ENCODE peak calls at places on chromosomes 12 and 14, in six cellular contexts. One of them, this sample, is unnamed.

GRCh38 chr14:52313903-52314481 is at the start of gene PTGER2:
- DNase-seq in astrocyte of the spinal cord: peak
- DNase-seq in suprapubic skin: peak
- DNase-seq in OCI-LY7: no peak
- DNase-seq in lower leg skin: peak
- DNase-seq in body of pancreas: peak
- DNase-seq in this sample: peak

GRCh38 chr14:90903101-90903500 is 86.9 kb upstream of the TTC7B start:
- DNase-seq in OCI-LY7: peak
- DNase-seq in astrocyte of the spinal cord: peak
- DNase-seq in body of pancreas: peak
- DNase-seq in suprapubic skin: no peak
- DNase-seq in lower leg skin: peak
- DNase-seq in this sample: peak

GRCh38 chr14:25006961-25007795 is 42.8 kb downstream of the STXBP6 start:
- DNase-seq in OCI-LY7: no peak
- DNase-seq in suprapubic skin: no peak
- DNase-seq in body of pancreas: no peak
- DNase-seq in astrocyte of the spinal cord: peak
- DNase-seq in lower leg skin: no peak
- DNase-seq in this sample: peak

GRCh38 chr12:105986779-105987686 is 151.7 kb downstream of the NUAK1 start:
- DNase-seq in body of pancreas: no peak
- DNase-seq in lower leg skin: no peak
- DNase-seq in OCI-LY7: no peak
- DNase-seq in suprapubic skin: no peak
- DNase-seq in astrocyte of the spinal cord: peak
- DNase-seq in this sample: peak

GRCh38 chr12:31853977-31854376 is 105.2 kb upstream of the RESF1 start:
- DNase-seq in astrocyte of the spinal cord: no peak
- DNase-seq in suprapubic skin: no peak
- DNase-seq in OCI-LY7: no peak
- DNase-seq in body of pancreas: no peak
- DNase-seq in lower leg skin: no peak
- DNase-seq in this sample: peak

GRCh38 chr12:66403746-66404145 is 101.5 kb downstream of the HELB start:
- DNase-seq in lower leg skin: peak
- DNase-seq in astrocyte of the spinal cord: no peak
- DNase-seq in body of pancreas: no peak
- DNase-seq in suprapubic skin: no peak
- DNase-seq in OCI-LY7: peak
- DNase-seq in this sample: no peak

GRCh38 chr12:86774841-86775386 is 518.7 kb upstream of the MGAT4C start:
- DNase-seq in body of pancreas: no peak
- DNase-seq in lower leg skin: no peak
- DNase-seq in astrocyte of the spinal cord: peak
- DNase-seq in OCI-LY7: no peak
- DNase-seq in suprapubic skin: no peak
- DNase-seq in this sample: peak

GRCh38 chr14:50397461-50398196 is 948 bp upstream of the CDKL1 start:
- DNase-seq in OCI-LY7: no peak
- DNase-seq in lower leg skin: no peak
- DNase-seq in astrocyte of the spinal cord: peak
- DNase-seq in body of pancreas: peak
- DNase-seq in suprapubic skin: no peak
- DNase-seq in this sample: peak

GRCh38 chr14:64879635-64880381 is at the start of gene SPTB:
- DNase-seq in lower leg skin: peak
- DNase-seq in suprapubic skin: peak
- DNase-seq in astrocyte of the spinal cord: no peak
- DNase-seq in body of pancreas: peak
- DNase-seq in OCI-LY7: no peak
- DNase-seq in this sample: no peak

GRCh38 chr12:14811486-14811885 is 2.5 kb downstream of the SMCO3 start:
- DNase-seq in lower leg skin: no peak
- DNase-seq in body of pancreas: no peak
- DNase-seq in astrocyte of the spinal cord: no peak
- DNase-seq in suprapubic skin: no peak
- DNase-seq in OCI-LY7: no peak
- DNase-seq in this sample: no peak

GRCh38 chr12:104514127-104514810 is 57.5 kb downstream of the CHST11 start:
- DNase-seq in lower leg skin: no peak
- DNase-seq in astrocyte of the spinal cord: no peak
- DNase-seq in body of pancreas: no peak
- DNase-seq in OCI-LY7: no peak
- DNase-seq in suprapubic skin: no peak
- DNase-seq in this sample: no peak

GRCh38 chr14:52153939-52154338 is 85.1 kb upstream of the NID2 start:
- DNase-seq in astrocyte of the spinal cord: no peak
- DNase-seq in lower leg skin: no peak
- DNase-seq in OCI-LY7: no peak
- DNase-seq in suprapubic skin: no peak
- DNase-seq in body of pancreas: no peak
- DNase-seq in this sample: no peak

GRCh38 chr14:99246536-99247083 is 25.4 kb downstream of the BCL11B start:
- DNase-seq in astrocyte of the spinal cord: no peak
- DNase-seq in OCI-LY7: no peak
- DNase-seq in suprapubic skin: peak
- DNase-seq in body of pancreas: no peak
- DNase-seq in lower leg skin: no peak
- DNase-seq in this sample: no peak

GRCh38 chr14:101851716-101852395 is 90.3 kb downstream of the PPP2R5C start:
- DNase-seq in suprapubic skin: no peak
- DNase-seq in body of pancreas: no peak
- DNase-seq in OCI-LY7: no peak
- DNase-seq in astrocyte of the spinal cord: no peak
- DNase-seq in lower leg skin: no peak
- DNase-seq in this sample: no peak

GRCh38 chr12:102687523-102687922 is 207.2 kb upstream of the IGF1 start:
- DNase-seq in body of pancreas: no peak
- DNase-seq in astrocyte of the spinal cord: no peak
- DNase-seq in lower leg skin: no peak
- DNase-seq in OCI-LY7: no peak
- DNase-seq in suprapubic skin: no peak
- DNase-seq in this sample: no peak

GRCh38 chr12:93813181-93813580 is 136.0 kb downstream of the CRADD start:
- DNase-seq in OCI-LY7: no peak
- DNase-seq in suprapubic skin: no peak
- DNase-seq in lower leg skin: no peak
- DNase-seq in astrocyte of the spinal cord: no peak
- DNase-seq in body of pancreas: no peak
- DNase-seq in this sample: peak

GRCh38 chr12:24562761-24563392 is 386.0 kb downstream of the BCAT1 start:
- DNase-seq in body of pancreas: no peak
- DNase-seq in OCI-LY7: no peak
- DNase-seq in suprapubic skin: peak
- DNase-seq in astrocyte of the spinal cord: peak
- DNase-seq in lower leg skin: peak
- DNase-seq in this sample: peak

GRCh38 chr14:23172096-23172495 is 11.4 kb downstream of the SLC7A8 start:
- DNase-seq in OCI-LY7: no peak
- DNase-seq in astrocyte of the spinal cord: no peak
- DNase-seq in lower leg skin: no peak
- DNase-seq in suprapubic skin: no peak
- DNase-seq in body of pancreas: no peak
- DNase-seq in this sample: no peak

GRCh38 chr14:24952851-24953666 is 96.9 kb downstream of the STXBP6 start:
- DNase-seq in lower leg skin: no peak
- DNase-seq in body of pancreas: no peak
- DNase-seq in OCI-LY7: no peak
- DNase-seq in astrocyte of the spinal cord: no peak
- DNase-seq in suprapubic skin: no peak
- DNase-seq in this sample: no peak

GRCh38 chr12:108671110-108671509 is 37.4 kb upstream of the SELPLG start:
- DNase-seq in suprapubic skin: no peak
- DNase-seq in lower leg skin: no peak
- DNase-seq in OCI-LY7: no peak
- DNase-seq in body of pancreas: no peak
- DNase-seq in astrocyte of the spinal cord: no peak
- DNase-seq in this sample: no peak

GRCh38 chr14:92744198-92744597 is 4.2 kb downstream of the LGMN start:
- DNase-seq in suprapubic skin: no peak
- DNase-seq in body of pancreas: no peak
- DNase-seq in astrocyte of the spinal cord: no peak
- DNase-seq in lower leg skin: no peak
- DNase-seq in OCI-LY7: no peak
- DNase-seq in this sample: no peak

GRCh38 chr12:25800101-25800500 is 158.4 kb upstream of the RASSF8 start:
- DNase-seq in OCI-LY7: no peak
- DNase-seq in suprapubic skin: no peak
- DNase-seq in body of pancreas: no peak
- DNase-seq in astrocyte of the spinal cord: peak
- DNase-seq in lower leg skin: no peak
- DNase-seq in this sample: no peak

GRCh38 chr12:30823140-30823669 is 68.5 kb upstream of the CAPRIN2 start:
- DNase-seq in suprapubic skin: peak
- DNase-seq in body of pancreas: peak
- DNase-seq in astrocyte of the spinal cord: no peak
- DNase-seq in lower leg skin: no peak
- DNase-seq in OCI-LY7: no peak
- DNase-seq in this sample: peak

GRCh38 chr14:96373538-96373937 is 10.2 kb downstream of the GSKIP start:
- DNase-seq in suprapubic skin: no peak
- DNase-seq in astrocyte of the spinal cord: no peak
- DNase-seq in OCI-LY7: no peak
- DNase-seq in body of pancreas: no peak
- DNase-seq in lower leg skin: no peak
- DNase-seq in this sample: no peak

GRCh38 chr12:78885466-78885865 is 20.9 kb downstream of the SYT1 start:
- DNase-seq in lower leg skin: no peak
- DNase-seq in astrocyte of the spinal cord: no peak
- DNase-seq in body of pancreas: no peak
- DNase-seq in suprapubic skin: no peak
- DNase-seq in OCI-LY7: no peak
- DNase-seq in this sample: no peak

GRCh38 chr14:48096869-48097268 is 421.5 kb upstream of the MDGA2 start:
- DNase-seq in astrocyte of the spinal cord: no peak
- DNase-seq in suprapubic skin: no peak
- DNase-seq in body of pancreas: no peak
- DNase-seq in lower leg skin: no peak
- DNase-seq in OCI-LY7: no peak
- DNase-seq in this sample: no peak

GRCh38 chr12:124928095-124928911 is 13.9 kb upstream of the UBC start:
- DNase-seq in OCI-LY7: no peak
- DNase-seq in suprapubic skin: peak
- DNase-seq in body of pancreas: peak
- DNase-seq in astrocyte of the spinal cord: peak
- DNase-seq in lower leg skin: peak
- DNase-seq in this sample: peak

GRCh38 chr12:103462675-103463074 is 33.1 kb downstream of the C12orf42 start:
- DNase-seq in OCI-LY7: no peak
- DNase-seq in lower leg skin: no peak
- DNase-seq in astrocyte of the spinal cord: no peak
- DNase-seq in suprapubic skin: no peak
- DNase-seq in body of pancreas: no peak
- DNase-seq in this sample: no peak

GRCh38 chr12:82517808-82518207 is 159.5 kb downstream of the METTL25 start:
- DNase-seq in suprapubic skin: no peak
- DNase-seq in body of pancreas: no peak
- DNase-seq in lower leg skin: no peak
- DNase-seq in astrocyte of the spinal cord: no peak
- DNase-seq in OCI-LY7: no peak
- DNase-seq in this sample: no peak

DNA sequence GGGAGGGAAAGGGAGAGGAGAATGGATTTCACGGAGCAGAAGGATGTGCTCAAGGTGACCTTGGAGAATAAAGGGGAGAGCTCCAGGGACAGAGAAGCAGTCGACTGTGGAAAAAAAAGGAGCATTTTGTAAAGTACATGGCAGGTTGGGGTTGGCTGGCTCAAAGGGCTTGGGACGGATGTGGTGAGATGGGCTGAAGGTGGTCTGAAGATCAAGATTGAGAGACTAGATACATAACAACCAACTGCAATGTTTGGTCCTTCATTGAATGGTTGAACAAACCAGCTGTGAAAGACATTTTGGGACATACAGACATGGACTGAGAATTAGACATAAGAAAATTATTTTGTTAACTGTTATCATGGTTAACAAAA is 1.6 kb upstream of the CD63 start:
- DNase-seq in body of pancreas: no peak
- DNase-seq in lower leg skin: no peak
- DNase-seq in suprapubic skin: no peak
- DNase-seq in OCI-LY7: peak
- DNase-seq in astrocyte of the spinal cord: no peak
- DNase-seq in this sample: no peak
- H3K4me3 ChIP-seq in body of pancreas: no peak
- H3K4me3 ChIP-seq in lower leg skin: peak
- H3K4me3 ChIP-seq in suprapubic skin: peak
- H3K4me3 ChIP-seq in OCI-LY7: peak
- H3K4me3 ChIP-seq in astrocyte of the spinal cord: peak
- H3K4me3 ChIP-seq in this sample: peak

DNA sequence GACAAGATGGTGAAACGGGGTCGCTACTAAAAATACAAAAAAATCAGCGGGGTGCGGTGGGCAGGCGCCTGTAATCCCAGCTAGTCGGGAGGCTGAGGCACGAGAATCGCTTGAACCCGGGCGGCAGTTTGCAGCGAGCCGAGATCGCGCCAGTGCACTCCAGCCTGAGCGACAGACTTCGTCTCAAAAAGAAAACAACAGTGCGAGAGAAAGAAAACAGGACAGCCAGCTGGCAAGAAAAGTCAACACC is 633 bp upstream of the RNU4-2 start:
- DNase-seq in astrocyte of the spinal cord: no peak
- DNase-seq in body of pancreas: no peak
- DNase-seq in lower leg skin: peak
- DNase-seq in OCI-LY7: no peak
- DNase-seq in suprapubic skin: no peak
- DNase-seq in this sample: no peak
- TF ChIP-seq CTCF in astrocyte of the spinal cord: no peak
- TF ChIP-seq CTCF in body of pancreas: no peak
- TF ChIP-seq CTCF in lower leg skin: no peak
- TF ChIP-seq CTCF in OCI-LY7: no peak
- TF ChIP-seq CTCF in suprapubic skin: no peak
- TF ChIP-seq CTCF in this sample: no peak

DNA sequence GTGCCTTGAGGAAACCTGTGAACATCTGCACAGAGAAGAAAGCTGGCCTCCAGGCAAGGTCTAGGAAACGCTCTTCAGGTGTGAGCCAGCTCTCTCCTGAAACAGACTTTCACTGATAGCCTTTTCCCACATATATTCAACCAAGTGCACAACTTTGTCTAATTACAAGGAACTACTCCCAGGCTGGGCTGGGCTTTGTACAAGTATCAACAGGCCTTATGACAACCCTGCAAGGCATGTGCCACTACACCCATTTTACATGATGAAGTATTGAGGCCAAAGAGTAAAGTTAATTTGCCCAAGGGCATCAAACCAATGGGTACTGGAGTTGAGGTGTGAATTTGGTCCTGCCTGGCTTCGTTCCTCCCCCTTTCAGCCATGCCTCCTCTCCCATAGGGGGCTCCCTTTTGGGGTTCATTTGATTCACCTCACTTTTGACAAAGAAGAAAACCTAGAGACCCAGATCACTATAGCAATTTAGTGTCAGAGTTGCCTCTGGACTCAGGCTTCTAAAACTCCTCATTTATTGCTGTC is 2.1 kb downstream of the CSRP2 start:
- DNase-seq in body of pancreas: no peak
- DNase-seq in OCI-LY7: no peak
- DNase-seq in lower leg skin: no peak
- DNase-seq in astrocyte of the spinal cord: no peak
- DNase-seq in suprapubic skin: no peak
- DNase-seq in this sample: no peak
- H3K4me3 ChIP-seq in body of pancreas: no peak
- H3K4me3 ChIP-seq in OCI-LY7: no peak
- H3K4me3 ChIP-seq in lower leg skin: no peak
- H3K4me3 ChIP-seq in astrocyte of the spinal cord: no peak
- H3K4me3 ChIP-seq in suprapubic skin: no peak
- H3K4me3 ChIP-seq in this sample: no peak

GRCh38 chr14:73715707-73716106 is 1.5 kb upstream of the PNMA1 start:
- DNase-seq in suprapubic skin: no peak
- DNase-seq in body of pancreas: no peak
- DNase-seq in lower leg skin: no peak
- DNase-seq in astrocyte of the spinal cord: no peak
- DNase-seq in OCI-LY7: no peak
- DNase-seq in this sample: no peak
- TF ChIP-seq CTCF in suprapubic skin: no peak
- TF ChIP-seq CTCF in body of pancreas: no peak
- TF ChIP-seq CTCF in lower leg skin: no peak
- TF ChIP-seq CTCF in astrocyte of the spinal cord: no peak
- TF ChIP-seq CTCF in OCI-LY7: no peak
- TF ChIP-seq CTCF in this sample: no peak